ENCODE peak calls at places on chromosomes 12 and 14, in seven cellular contexts. O is lower lobe of right lung; X is CD4-positive, alpha-beta memory T cell; H is Karpas-422; J is uterus; F is right atrium auricular region; W is OCI-LY7. P is an unnamed sample.
A peak's percentile ranks its signal among the peaks of the same experiment; 100 is the strongest.

GRCh38 chr12:12398026-12398859 is 41.4 kb downstream of the BORCS5 start:
- DNase-seq in H (no peak), J (peak; percentile 83), W (no peak), X (no peak), O (no peak), F (peak; percentile 84), P (peak; percentile 28)

GRCh38 chr12:9134981-9135628 is 19.4 kb upstream of the A2M start:
- DNase-seq in W (peak; percentile 7), O (peak; percentile 47), J (no peak), F (no peak), H (peak; percentile 73), X (no peak), P (no peak)

GRCh38 chr12:91704446-91704845 is 441.2 kb downstream of the BTG1 start:
- DNase-seq in O (no peak), J (no peak), W (no peak), X (no peak), H (no peak), F (no peak), P (no peak)

GRCh38 chr14:74577247-74577947 is 34.6 kb downstream of the LTBP2 start:
- DNase-seq in O (peak; percentile 46), W (no peak), F (peak; percentile 80), H (no peak), J (peak; percentile 78), X (no peak), P (no peak)

GRCh38 chr12:64810831-64811230 is 13.6 kb upstream of the TBC1D30 start:
- DNase-seq in X (no peak), W (no peak), F (no peak), H (no peak), O (no peak), J (no peak), P (no peak)

GRCh38 chr14:68736519-68736918 is 56.3 kb downstream of the ZFP36L1 start:
- DNase-seq in F (no peak), O (no peak), W (no peak), J (peak; percentile 40), X (no peak), H (no peak), P (no peak)

GRCh38 chr12:121138284-121138683 is 5.6 kb downstream of the P2RX7 start:
- DNase-seq in W (no peak), X (no peak), F (no peak), O (no peak), J (no peak), H (peak; percentile 53), P (no peak)

GRCh38 chr14:92546347-92547053 is 32.9 kb downstream of the RIN3 start:
- DNase-seq in O (no peak), W (no peak), F (no peak), J (no peak), H (no peak), X (no peak), P (peak; percentile 13)

GRCh38 chr12:96514328-96514727 is 25.0 kb downstream of the CFAP54 start:
- DNase-seq in F (no peak), W (peak; percentile 33), X (no peak), H (no peak), J (no peak), O (no peak), P (no peak)

GRCh38 chr14:99441157-99441870 is 39.3 kb downstream of the SETD3 start:
- DNase-seq in X (no peak), H (no peak), W (no peak), O (no peak), J (no peak), F (no peak), P (peak; percentile 15)

GRCh38 chr14:55588259-55588699 is 8.3 kb downstream of the KTN1 start:
- DNase-seq in J (no peak), X (no peak), W (no peak), O (no peak), F (no peak), H (no peak), P (no peak)

GRCh38 chr14:52068741-52069616 is at the start of gene NID2:
- DNase-seq in J (peak; percentile 91), X (peak; percentile 31), O (peak; percentile 60), F (peak; percentile 94), H (no peak), W (no peak), P (peak; percentile 96)

GRCh38 chr12:116262741-116263140 is 14.8 kb downstream of the MED13L start:
- DNase-seq in H (no peak), J (no peak), O (no peak), F (no peak), W (no peak), X (no peak), P (no peak)

GRCh38 chr12:132602578-132603239 is 7.7 kb downstream of the LRCOL1 start:
- DNase-seq in O (peak; percentile 45), H (no peak), X (no peak), F (no peak), W (no peak), J (no peak), P (no peak)

GRCh38 chr12:116087962-116088361 is 189.5 kb downstream of the MED13L start:
- DNase-seq in H (no peak), F (no peak), X (no peak), O (no peak), J (no peak), W (no peak), P (no peak)

GRCh38 chr14:20294636-20295035 is 11.1 kb downstream of the TTC5 start:
- DNase-seq in X (no peak), O (no peak), J (no peak), H (no peak), F (no peak), W (no peak), P (no peak)

GRCh38 chr12:112539221-112539620 is 120.5 kb downstream of the PTPN11 start:
- DNase-seq in J (no peak), F (no peak), O (no peak), W (no peak), H (no peak), X (no peak), P (peak; percentile 54)

GRCh38 chr14:96861568-96862310 is 64.6 kb downstream of the VRK1 start:
- DNase-seq in J (no peak), W (no peak), O (no peak), H (no peak), F (no peak), X (no peak), P (no peak)

GRCh38 chr12:112107728-112108447 is 695 bp downstream of the NAA25 start:
- DNase-seq in J (peak; percentile 28), O (peak; percentile 56), W (peak; percentile 51), F (peak; percentile 57), H (peak; percentile 86), X (no peak), P (peak; percentile 63)

GRCh38 chr14:101246894-101247853 is 314.1 kb upstream of the DIO3 start:
- DNase-seq in F (peak; percentile 53), X (no peak), J (no peak), H (no peak), O (no peak), W (no peak), P (no peak)

GRCh38 chr12:98352218-98352811 is 163.1 kb upstream of the TMPO start:
- DNase-seq in H (no peak), X (no peak), J (no peak), F (no peak), W (no peak), O (no peak), P (peak; percentile 91)

GRCh38 chr12:131570596-131570995 is 140.3 kb upstream of the SFSWAP start:
- DNase-seq in O (no peak), X (no peak), J (no peak), F (no peak), H (no peak), W (no peak), P (no peak)

GRCh38 chr12:7144414-7145120 is 14.4 kb downstream of the CLSTN3 start:
- DNase-seq in X (peak; percentile 14), W (peak; percentile 59), H (peak; percentile 79), O (no peak), J (peak; percentile 13), F (no peak), P (peak; percentile 59)

DNA sequence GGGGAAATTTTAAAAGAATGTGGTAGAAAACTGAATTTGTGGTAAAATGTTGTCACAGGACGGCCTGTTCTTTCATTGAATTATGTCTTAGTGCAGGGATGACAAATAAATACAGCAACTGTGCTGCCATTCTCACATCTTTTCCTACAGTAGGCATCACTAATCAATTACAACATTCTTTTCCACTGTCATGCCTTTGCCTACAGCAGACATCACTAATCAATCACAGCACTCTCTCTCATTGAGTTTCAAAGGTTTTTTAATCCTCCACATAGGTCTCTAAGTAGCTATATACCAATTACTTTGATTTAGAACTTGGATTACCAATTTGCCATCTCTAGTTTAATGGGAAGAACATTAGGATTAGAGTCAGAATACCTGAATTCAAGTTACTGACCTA is 30.1 kb downstream of the NTF3 start:
- DNase-seq in W (no peak), F (no peak), H (no peak), X (no peak), O (no peak), J (no peak), P (no peak)
- H3K4me1 ChIP-seq in W (peaks cover 40% of the 10 kb centered on the region), F (no peaks in the 10 kb centered on the region), H (peaks cover 5% of the 10 kb centered on the region), X (peaks cover 2% of the 10 kb centered on the region), O (peaks cover 5% of the 10 kb centered on the region), J (no peaks in the 10 kb centered on the region), P (no peaks in the 10 kb centered on the region)

DNA sequence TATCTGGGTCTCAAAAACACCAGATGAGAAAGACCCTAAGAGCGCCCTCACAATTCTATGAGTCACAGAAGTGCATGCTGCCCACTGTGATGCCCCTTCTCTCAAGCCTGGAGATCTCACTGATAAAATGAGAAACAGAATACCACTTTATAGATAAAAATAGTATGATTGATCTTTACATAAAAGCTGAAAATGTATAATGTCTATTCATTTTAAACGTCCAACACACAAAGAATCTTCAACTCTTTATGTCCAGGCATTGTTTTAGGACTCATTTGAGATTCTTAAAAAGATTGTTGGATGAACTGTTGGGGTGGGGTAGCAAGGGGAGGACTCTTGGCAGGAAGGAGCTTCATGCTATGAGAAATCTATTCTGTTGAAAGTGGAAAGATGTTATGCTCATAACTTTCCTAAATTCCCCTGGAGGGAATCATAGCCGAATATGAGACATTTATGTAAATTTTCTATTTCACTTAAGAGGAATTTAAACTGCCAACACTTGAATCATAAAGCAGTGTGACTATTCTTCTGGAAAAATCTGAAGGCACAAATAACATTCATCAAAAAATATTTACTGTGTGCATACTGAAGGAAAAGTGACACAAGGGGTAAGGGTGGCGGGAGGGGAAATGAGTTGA is 174.6 kb downstream of the STXBP6 start:
- DNase-seq in H (no peak), W (no peak), X (no peak), F (no peak), J (no peak), O (no peak), P (no peak)
- H3K4me1 ChIP-seq in H (no peaks in the 10 kb centered on the region), W (no peaks in the 10 kb centered on the region), X (no peaks in the 10 kb centered on the region), F (no peaks in the 10 kb centered on the region), J (no peaks in the 10 kb centered on the region), O (peaks cover 33% of the 10 kb centered on the region), P (no peaks in the 10 kb centered on the region)

DNA sequence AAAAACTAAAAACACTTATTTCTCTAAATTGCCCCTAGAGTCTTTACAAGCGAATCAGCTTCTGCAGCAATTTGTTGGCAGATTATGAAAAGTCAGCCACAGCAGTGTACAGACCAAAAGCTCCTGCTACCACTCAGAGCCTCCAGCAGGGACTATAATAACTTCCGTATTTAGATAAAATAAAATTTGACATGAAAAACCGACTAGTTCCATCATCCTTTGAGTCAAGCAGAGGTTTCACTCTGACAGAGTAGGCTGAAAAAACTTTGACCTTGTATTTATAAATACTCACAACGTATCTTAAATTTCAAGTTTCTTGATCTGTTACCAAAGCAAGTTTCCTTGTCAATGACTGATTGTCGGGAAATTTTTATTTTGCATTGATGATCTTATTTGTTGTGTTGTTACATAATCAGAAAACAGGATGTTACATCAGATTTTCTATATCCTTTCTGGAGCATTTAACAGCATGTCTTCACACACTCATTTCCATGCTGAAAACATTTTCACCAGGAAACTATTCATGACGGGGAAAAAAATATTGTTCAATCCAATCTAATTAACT is 283.4 kb downstream of the DAD1 start:
- DNase-seq in X (no peak), H (peak; percentile 60), F (no peak), J (no peak), W (peak; percentile 25), O (no peak), P (peak; percentile 65)
- H3K4me1 ChIP-seq in X (no peaks in the 10 kb centered on the region), H (peaks cover 2% of the 10 kb centered on the region), F (no peaks in the 10 kb centered on the region), J (no peaks in the 10 kb centered on the region), W (no peaks in the 10 kb centered on the region), O (no peaks in the 10 kb centered on the region), P (peaks cover 29% of the 10 kb centered on the region)

GRCh38 chr12:31514912-31515311 is 76.0 kb downstream of the DENND5B start:
- DNase-seq in J (no peak), H (no peak), X (no peak), O (no peak), F (no peak), W (no peak), P (no peak)
- H3K4me1 ChIP-seq in J (no peaks in the 10 kb centered on the region), H (peaks cover 28% of the 10 kb centered on the region), X (no peaks in the 10 kb centered on the region), O (peaks cover 9% of the 10 kb centered on the region), F (no peaks in the 10 kb centered on the region), W (peaks cover 29% of the 10 kb centered on the region), P (peaks cover 10% of the 10 kb centered on the region)

P was measured in A673.